ENCODE peak calls at places on chromosomes 1 and 21, in seven cellular contexts. K, Z, I, D, U, C and F are unnamed samples.

GRCh38 chr1:206002160-206002559 is 1.0 kb downstream of the RAB7B start:
- DNase-seq in K (no peak), C (no peak), I (peak), D (no peak), Z (peak), U (no peak), F (peak)

GRCh38 chr1:172143384-172144025 is 277.0 kb upstream of the C1orf105 start:
- DNase-seq in C (no peak), I (peak), U (no peak), D (no peak), Z (no peak), K (no peak), F (peak)

GRCh38 chr1:37814257-37814656 is 6.2 kb upstream of the YRDC start:
- DNase-seq in Z (no peak), D (no peak), U (no peak), I (no peak), C (no peak), K (no peak), F (no peak)

GRCh38 chr1:10721381-10722321 is 74.8 kb downstream of the CASZ1 start:
- DNase-seq in D (no peak), K (no peak), C (no peak), Z (no peak), I (no peak), U (peak), F (no peak)

GRCh38 chr21:45182958-45183357 is 104.7 kb downstream of the POFUT2 start:
- DNase-seq in I (no peak), U (no peak), Z (no peak), K (no peak), C (no peak), D (no peak), F (no peak)

GRCh38 chr1:145857170-145857569 is 1.7 kb downstream of the PIAS3 start:
- DNase-seq in I (no peak), U (no peak), D (no peak), Z (no peak), C (peak), K (no peak), F (no peak)

GRCh38 chr1:243483084-243483845 is 227.4 kb downstream of the SDCCAG8 start:
- DNase-seq in D (no peak), Z (no peak), U (peak), I (no peak), K (no peak), C (no peak), F (no peak)

GRCh38 chr1:98420376-98421097 is 241.0 kb upstream of the SNX7 start:
- DNase-seq in U (no peak), K (no peak), C (no peak), Z (no peak), D (no peak), I (peak), F (peak)

GRCh38 chr1:246065592-246065991 is 441.5 kb downstream of the SMYD3 start:
- DNase-seq in D (no peak), U (peak), I (no peak), K (no peak), C (no peak), Z (no peak), F (no peak)
- H3K4me3 ChIP-seq in D (no peak), U (no peak), I (no peak), K (no peak), C (no peak), Z (no peak), F (no peak)

GRCh38 chr1:62530516-62531154 is 66.7 kb upstream of the ANGPTL3 start:
- DNase-seq in D (peak), C (no peak), I (peak), K (no peak), U (peak), Z (peak), F (peak)
- TF ChIP-seq CTCF in D (peak), C (peak), I (peak), K (peak), U (peak), Z (peak), F (peak)

GRCh38 chr21:42534901-42535378 is 21.3 kb downstream of the SLC37A1 start:
- DNase-seq in D (peak), K (no peak), I (no peak), U (no peak), Z (no peak), C (no peak), F (no peak)

GRCh38 chr21:42535602-42536171 is 22.0 kb downstream of the SLC37A1 start:
- DNase-seq in Z (no peak), K (peak), D (peak), C (peak), I (no peak), U (no peak), F (no peak)

GRCh38 chr21:42533963-42534355 is 20.3 kb downstream of the SLC37A1 start:
- DNase-seq in D (peak), K (no peak), I (no peak), Z (no peak), U (no peak), C (peak), F (no peak)

GRCh38 chr21:42533306-42533962 is 19.8 kb downstream of the SLC37A1 start:
- DNase-seq in K (no peak), Z (no peak), D (peak), C (peak), U (no peak), I (no peak), F (no peak)

DNA sequence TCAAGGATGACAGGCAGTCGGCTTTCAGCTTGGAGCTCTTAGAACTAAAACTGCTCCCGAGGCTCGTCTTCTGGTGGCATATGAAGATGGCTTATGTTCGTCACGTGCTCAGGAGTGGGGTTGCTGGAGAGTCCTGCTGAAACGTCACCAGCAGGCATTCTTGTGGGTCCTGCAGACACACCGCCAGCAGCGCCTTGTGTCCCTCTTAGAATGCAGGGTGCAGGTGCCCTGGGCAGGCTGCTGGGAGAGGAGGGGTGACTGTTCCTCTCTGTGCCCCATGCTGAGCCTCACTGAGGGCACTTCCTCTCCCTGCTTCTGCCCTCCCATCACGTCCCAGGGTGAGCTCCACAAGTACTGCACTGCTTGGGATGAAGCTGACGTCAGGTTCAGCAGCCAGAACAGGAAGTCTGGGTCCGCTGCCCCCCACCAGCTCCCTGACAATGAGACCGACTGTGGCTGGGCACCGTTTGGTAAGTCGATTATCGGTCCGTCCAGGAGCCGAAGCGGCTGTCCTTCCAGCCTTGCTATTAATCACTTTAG is 20.8 kb downstream of the SLC37A1 start:
- DNase-seq in C (peak), I (no peak), Z (no peak), U (no peak), D (peak), K (no peak), F (no peak)
- H3K4me3 ChIP-seq in C (no peak), I (no peak), Z (no peak), U (no peak), D (no peak), K (no peak), F (no peak)

GRCh38 chr1:81598623-81599022 is 202.1 kb upstream of the ADGRL2 start:
- DNase-seq in D (no peak), K (no peak), U (no peak), C (no peak), I (no peak), Z (no peak), F (no peak)

GRCh38 chr1:81596341-81596740 is 204.4 kb upstream of the ADGRL2 start:
- DNase-seq in U (no peak), K (no peak), D (no peak), C (no peak), I (no peak), Z (no peak), F (no peak)

GRCh38 chr1:81597720-81598426 is 202.9 kb upstream of the ADGRL2 start:
- DNase-seq in C (no peak), Z (no peak), U (no peak), D (no peak), I (no peak), K (no peak), F (no peak)

GRCh38 chr1:81600878-81601658 is 199.7 kb upstream of the ADGRL2 start:
- DNase-seq in K (no peak), U (no peak), I (no peak), D (no peak), C (no peak), Z (no peak), F (no peak)

DNA sequence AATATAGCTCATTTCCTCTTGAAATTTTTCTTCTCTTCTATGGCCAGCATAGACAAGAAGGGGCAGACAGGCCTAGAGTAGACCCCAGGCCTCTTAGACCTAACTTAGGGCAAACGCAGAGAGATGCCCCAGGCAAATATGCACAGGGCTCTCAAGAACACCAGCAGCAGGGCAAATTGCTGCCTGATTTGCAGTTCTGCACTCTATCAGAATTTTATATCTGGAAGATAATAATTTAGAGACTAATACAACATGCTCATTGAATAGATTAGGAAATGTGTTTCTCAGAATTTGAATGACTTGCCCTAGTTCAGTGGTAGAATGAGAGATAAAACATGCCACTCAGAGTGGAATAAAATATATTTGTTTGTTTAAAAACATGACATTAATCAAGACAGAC is 200.4 kb upstream of the ADGRL2 start:
- DNase-seq in D (no peak), K (no peak), Z (no peak), U (no peak), I (no peak), C (no peak), F (no peak)
- TF ChIP-seq CTCF in D (no peak), K (no peak), Z (no peak), U (no peak), I (no peak), C (no peak), F (no peak)

GRCh38 chr1:237539055-237539454 is 351.7 kb downstream of the ZP4 start:
- DNase-seq in Z (no peak), K (no peak), D (no peak), U (no peak), I (no peak), C (no peak), F (no peak)

DNA sequence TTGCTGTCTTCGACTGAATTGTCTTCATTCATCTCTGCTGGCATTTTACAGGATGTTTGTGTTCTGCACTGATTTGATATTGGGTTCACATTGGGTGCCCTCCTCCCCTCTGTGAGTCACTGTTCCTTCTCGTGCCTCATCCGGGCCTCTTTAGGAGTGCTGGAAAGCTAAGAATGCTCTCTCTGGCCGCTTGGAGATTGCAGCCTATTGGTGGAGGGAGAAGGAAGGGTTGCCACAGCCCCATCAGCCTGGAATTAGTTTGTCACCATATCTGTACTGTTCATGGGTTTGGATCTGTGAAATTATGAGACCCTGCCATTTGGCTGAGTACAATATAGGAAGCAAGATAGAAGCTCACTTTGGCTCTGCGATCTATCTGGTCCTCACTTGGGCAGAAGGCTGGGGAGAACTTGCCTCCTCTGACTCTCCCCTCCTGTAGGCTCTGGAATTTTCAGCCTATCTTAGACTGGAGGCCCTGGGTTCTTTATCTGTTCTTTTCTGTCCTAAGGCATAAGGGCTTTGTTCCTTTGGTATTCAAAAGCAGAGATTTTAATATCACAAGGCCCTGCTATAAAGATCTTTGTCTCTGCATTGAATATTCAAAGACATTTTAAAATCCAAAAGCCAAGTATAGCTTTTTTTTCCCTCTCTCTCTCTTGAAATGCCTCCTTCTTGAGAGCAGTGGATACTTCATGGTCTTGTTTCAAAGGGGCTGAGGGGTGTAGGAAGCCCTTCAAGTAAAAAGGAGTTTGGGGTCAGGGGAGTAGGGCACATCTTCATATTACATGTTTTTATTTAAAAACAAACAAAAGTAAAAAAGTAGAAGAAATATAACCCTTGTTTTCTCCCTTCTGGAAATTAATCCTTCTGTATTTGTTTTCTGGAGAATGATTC is 347.9 kb downstream of the ZP4 start:
- DNase-seq in I (no peak), D (no peak), C (no peak), U (no peak), Z (no peak), K (no peak), F (no peak)
- H3K4me3 ChIP-seq in I (no peak), D (no peak), C (no peak), U (no peak), Z (no peak), K (no peak), F (no peak)

DNA sequence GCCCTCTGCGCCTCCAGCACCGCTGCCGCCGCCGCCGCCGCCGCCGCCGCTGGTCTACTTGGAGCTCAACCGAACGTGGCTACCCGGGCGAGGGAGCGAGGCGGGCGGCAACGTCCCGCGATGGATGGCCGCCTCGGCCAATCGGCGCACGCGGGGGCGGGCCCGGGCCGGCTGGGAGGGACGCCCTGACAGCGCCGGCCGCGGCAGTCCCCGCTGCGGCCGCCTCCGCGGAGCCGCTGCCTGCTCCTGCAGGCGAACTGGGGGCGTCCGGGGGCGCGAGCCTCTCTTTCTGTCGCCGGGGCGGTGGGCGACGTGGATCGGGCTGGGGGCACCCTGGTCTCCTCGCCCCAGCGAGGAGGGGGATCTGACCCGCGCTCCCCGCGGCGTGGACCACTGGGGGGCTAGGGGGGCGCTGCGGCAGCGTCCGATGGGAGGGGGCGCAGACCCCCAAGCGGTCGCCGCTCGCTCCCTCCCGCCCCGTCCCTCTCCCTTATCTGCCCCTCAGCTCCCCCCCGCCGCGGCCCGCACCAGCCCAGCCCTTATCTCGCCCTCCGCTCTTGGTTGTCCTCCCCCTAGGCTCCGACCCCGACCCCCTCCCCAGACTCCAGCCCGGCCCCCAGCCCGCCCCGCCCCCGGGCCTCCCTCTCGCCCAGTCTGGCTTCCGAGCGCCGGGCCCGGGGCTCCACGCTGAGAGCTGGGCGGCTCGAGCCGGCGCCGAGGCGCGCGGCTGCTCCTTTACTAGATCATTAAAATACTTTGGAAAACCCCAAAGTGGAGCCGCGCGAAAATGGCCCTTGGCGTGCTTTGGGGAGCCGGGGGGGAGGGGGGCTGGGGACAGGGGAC is at the start of gene SSBP3:
- DNase-seq in U (peak), Z (peak), K (peak), I (peak), D (peak), C (peak), F (peak)
- TF ChIP-seq CTCF in U (peak), Z (peak), K (no peak), I (no peak), D (no peak), C (peak), F (no peak)

DNA sequence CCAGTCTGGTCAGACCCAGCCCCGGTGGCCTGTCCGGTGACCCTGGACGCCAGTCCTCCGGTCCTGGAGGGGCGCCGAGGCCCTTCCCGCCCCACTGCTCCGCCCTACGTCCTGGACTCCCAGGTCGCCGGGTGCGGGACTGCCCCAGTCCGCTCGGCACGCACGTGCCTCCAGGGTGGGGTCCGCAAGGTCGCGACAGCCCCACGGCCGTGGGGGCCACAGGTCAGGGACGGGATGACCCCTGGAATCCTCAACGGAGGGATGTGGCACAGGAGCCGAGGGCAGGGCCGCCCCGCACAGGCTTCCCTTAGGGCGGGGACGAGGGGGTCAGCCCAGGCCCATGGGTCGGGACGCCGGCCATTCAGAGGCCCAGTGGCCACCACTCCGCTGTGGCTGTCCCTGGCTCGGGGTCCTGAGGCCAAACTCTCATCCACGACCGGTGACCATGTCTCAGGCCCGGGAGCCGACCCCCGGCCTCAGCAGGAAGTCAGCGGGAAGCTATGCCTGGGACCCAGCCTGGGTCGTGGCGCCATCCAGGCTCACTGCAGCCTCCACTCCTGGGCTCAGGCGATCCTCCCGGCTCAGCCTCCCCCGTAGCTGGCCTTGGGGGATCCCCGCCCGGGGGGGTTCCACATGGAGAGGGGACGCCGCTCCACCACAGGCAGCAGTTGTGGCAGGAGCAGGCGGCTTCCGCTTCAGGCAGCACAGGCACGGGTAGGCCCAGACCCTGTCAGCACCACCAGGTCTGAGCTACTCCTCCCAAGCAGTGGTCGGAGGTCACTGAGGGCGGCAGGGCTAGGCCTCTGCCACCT is 599 bp upstream of the TMEM240 start:
- DNase-seq in K (no peak), U (no peak), Z (no peak), D (no peak), I (no peak), C (no peak), F (no peak)
- H3K4me3 ChIP-seq in K (peak), U (peak), Z (peak), D (peak), I (peak), C (peak), F (no peak)

GRCh38 chr1:152185544-152186391 is 26.7 kb upstream of the RPTN start:
- DNase-seq in I (peak), C (no peak), Z (peak), U (peak), K (no peak), D (peak), F (peak)

GRCh38 chr1:152179566-152179965 is 20.5 kb upstream of the RPTN start:
- DNase-seq in D (no peak), I (peak), K (no peak), U (no peak), Z (no peak), C (no peak), F (peak)

GRCh38 chr1:152186556-152187285 is 27.7 kb upstream of the RPTN start:
- DNase-seq in K (no peak), D (no peak), U (no peak), Z (no peak), I (peak), C (no peak), F (peak)

GRCh38 chr1:152182942-152183341 is 23.9 kb upstream of the RPTN start:
- DNase-seq in D (no peak), K (no peak), C (no peak), U (no peak), Z (peak), I (peak), F (peak)

DNA sequence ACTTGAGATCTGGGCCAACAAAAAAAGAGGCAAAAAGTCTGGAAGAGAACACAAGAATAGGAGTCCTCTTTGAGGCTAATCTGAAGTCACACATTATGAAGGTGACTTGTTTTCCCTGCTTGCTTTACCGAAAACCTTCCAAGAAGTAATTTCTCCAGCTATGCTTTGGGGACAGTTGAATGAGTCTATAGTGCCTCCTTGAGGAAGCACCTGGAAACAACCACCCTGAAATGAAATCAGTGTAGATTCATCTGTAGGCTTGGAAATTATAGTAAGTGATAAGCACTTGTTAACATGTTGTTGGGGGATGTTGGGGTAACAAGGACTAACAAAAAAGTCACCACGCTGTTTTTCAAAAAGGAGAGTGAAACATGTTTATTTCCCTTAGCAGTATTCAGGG is 23.4 kb upstream of the RPTN start:
- DNase-seq in K (no peak), U (no peak), D (no peak), I (peak), Z (no peak), C (no peak), F (peak)
- TF ChIP-seq CTCF in K (peak), U (peak), D (no peak), I (peak), Z (peak), C (peak), F (peak)

GRCh38 chr1:87841332-87841731 is 512.7 kb downstream of the LMO4 start:
- DNase-seq in K (no peak), U (no peak), I (no peak), Z (no peak), C (no peak), D (no peak), F (no peak)
- H3K4me3 ChIP-seq in K (no peak), U (no peak), I (no peak), Z (no peak), C (no peak), D (no peak), F (no peak)

GRCh38 chr1:196723325-196724185 is 51.1 kb upstream of the CFHR3 start:
- DNase-seq in D (peak), U (peak), Z (peak), C (no peak), I (peak), K (peak), F (peak)
- TF ChIP-seq CTCF in D (no peak), U (peak), Z (peak), C (no peak), I (peak), K (peak), F (peak)